ENCODE peak calls at places on chromosomes 13 and 19, in five cellular contexts. One of them, this sample, is unnamed.

GRCh38 chr19:43380771-43381386 is 27.4 kb downstream of the CD177 start:
- DNase-seq in stimulated activated CD4-positive, alpha-beta T cell treated with anti-CD3 and anti-CD28 coated beads, TNF-alpha, amount 100 ng/mL, for 4 hours: no peak
- DNase-seq in glutamatergic neuron: no peak
- DNase-seq in epithelial cell of prostate: no peak
- DNase-seq in GDM1: no peak
- DNase-seq in this sample: no peak

GRCh38 chr19:10858204-10858828 is 10.1 kb downstream of the C19orf38 start:
- DNase-seq in epithelial cell of prostate: no peak
- DNase-seq in glutamatergic neuron: peak
- DNase-seq in GDM1: no peak
- DNase-seq in stimulated activated CD4-positive, alpha-beta T cell treated with anti-CD3 and anti-CD28 coated beads, TNF-alpha, amount 100 ng/mL, for 4 hours: no peak
- DNase-seq in this sample: no peak

GRCh38 chr13:80444240-80445015 is 103.5 kb upstream of the SPRY2 start:
- DNase-seq in stimulated activated CD4-positive, alpha-beta T cell treated with anti-CD3 and anti-CD28 coated beads, TNF-alpha, amount 100 ng/mL, for 4 hours: no peak
- DNase-seq in GDM1: no peak
- DNase-seq in epithelial cell of prostate: no peak
- DNase-seq in glutamatergic neuron: no peak
- DNase-seq in this sample: no peak

GRCh38 chr19:21947775-21948174 is 63.0 kb downstream of the ZNF208 start:
- DNase-seq in stimulated activated CD4-positive, alpha-beta T cell treated with anti-CD3 and anti-CD28 coated beads, TNF-alpha, amount 100 ng/mL, for 4 hours: no peak
- DNase-seq in epithelial cell of prostate: no peak
- DNase-seq in glutamatergic neuron: no peak
- DNase-seq in GDM1: no peak
- DNase-seq in this sample: no peak

GRCh38 chr13:42068886-42069285 is 20.4 kb downstream of the DGKH start:
- DNase-seq in glutamatergic neuron: no peak
- DNase-seq in stimulated activated CD4-positive, alpha-beta T cell treated with anti-CD3 and anti-CD28 coated beads, TNF-alpha, amount 100 ng/mL, for 4 hours: no peak
- DNase-seq in epithelial cell of prostate: no peak
- DNase-seq in GDM1: no peak
- DNase-seq in this sample: no peak

GRCh38 chr13:103898481-103898880 is 832.3 kb upstream of the SLC10A2 start:
- DNase-seq in glutamatergic neuron: no peak
- DNase-seq in stimulated activated CD4-positive, alpha-beta T cell treated with anti-CD3 and anti-CD28 coated beads, TNF-alpha, amount 100 ng/mL, for 4 hours: no peak
- DNase-seq in epithelial cell of prostate: no peak
- DNase-seq in GDM1: no peak
- DNase-seq in this sample: no peak

GRCh38 chr19:39845621-39846175 is 481 bp downstream of the FBL start:
- DNase-seq in glutamatergic neuron: peak
- DNase-seq in stimulated activated CD4-positive, alpha-beta T cell treated with anti-CD3 and anti-CD28 coated beads, TNF-alpha, amount 100 ng/mL, for 4 hours: no peak
- DNase-seq in GDM1: no peak
- DNase-seq in epithelial cell of prostate: no peak
- DNase-seq in this sample: no peak

GRCh38 chr13:38804061-38804460 is 117.2 kb downstream of the FREM2 start:
- DNase-seq in epithelial cell of prostate: no peak
- DNase-seq in glutamatergic neuron: no peak
- DNase-seq in stimulated activated CD4-positive, alpha-beta T cell treated with anti-CD3 and anti-CD28 coated beads, TNF-alpha, amount 100 ng/mL, for 4 hours: no peak
- DNase-seq in GDM1: no peak
- DNase-seq in this sample: no peak

GRCh38 chr13:73061478-73062275 is 2.9 kb downstream of the KLF5 start:
- DNase-seq in stimulated activated CD4-positive, alpha-beta T cell treated with anti-CD3 and anti-CD28 coated beads, TNF-alpha, amount 100 ng/mL, for 4 hours: no peak
- DNase-seq in epithelial cell of prostate: peak
- DNase-seq in glutamatergic neuron: no peak
- DNase-seq in GDM1: no peak
- DNase-seq in this sample: no peak

GRCh38 chr13:32247887-32248286 is 67.3 kb downstream of the ZAR1L start:
- DNase-seq in glutamatergic neuron: no peak
- DNase-seq in epithelial cell of prostate: no peak
- DNase-seq in stimulated activated CD4-positive, alpha-beta T cell treated with anti-CD3 and anti-CD28 coated beads, TNF-alpha, amount 100 ng/mL, for 4 hours: no peak
- DNase-seq in GDM1: no peak
- DNase-seq in this sample: no peak

GRCh38 chr19:55175117-55175867 is 4.8 kb downstream of the SYT5 start:
- DNase-seq in stimulated activated CD4-positive, alpha-beta T cell treated with anti-CD3 and anti-CD28 coated beads, TNF-alpha, amount 100 ng/mL, for 4 hours: no peak
- DNase-seq in epithelial cell of prostate: no peak
- DNase-seq in GDM1: no peak
- DNase-seq in glutamatergic neuron: no peak
- DNase-seq in this sample: peak

GRCh38 chr19:46737275-46737654 is 8.6 kb upstream of the FKRP start:
- DNase-seq in glutamatergic neuron: no peak
- DNase-seq in epithelial cell of prostate: no peak
- DNase-seq in GDM1: no peak
- DNase-seq in stimulated activated CD4-positive, alpha-beta T cell treated with anti-CD3 and anti-CD28 coated beads, TNF-alpha, amount 100 ng/mL, for 4 hours: no peak
- DNase-seq in this sample: no peak

GRCh38 chr19:8025321-8025720 is 19.9 kb upstream of the ELAVL1 start:
- DNase-seq in glutamatergic neuron: no peak
- DNase-seq in epithelial cell of prostate: no peak
- DNase-seq in stimulated activated CD4-positive, alpha-beta T cell treated with anti-CD3 and anti-CD28 coated beads, TNF-alpha, amount 100 ng/mL, for 4 hours: no peak
- DNase-seq in GDM1: no peak
- DNase-seq in this sample: no peak

GRCh38 chr19:18794029-18794313 is 2.9 kb upstream of the COMP start:
- DNase-seq in epithelial cell of prostate: no peak
- DNase-seq in glutamatergic neuron: no peak
- DNase-seq in stimulated activated CD4-positive, alpha-beta T cell treated with anti-CD3 and anti-CD28 coated beads, TNF-alpha, amount 100 ng/mL, for 4 hours: no peak
- DNase-seq in GDM1: no peak
- DNase-seq in this sample: no peak

This sample was measured in retina.